ENCODE peak calls at places on chromosomes 7 and 10, in six cellular contexts. I, N, Y, B, F and P are unnamed samples. For H3K36me3, the result is how much of the 10 kb centered on the place peaks cover.

GRCh38 chr7:76303057-76303828 is 770 bp downstream of the HSPB1 start:
- DNase-seq in I (peak), N (peak), Y (peak), B (peak), F (peak), P (peak)

GRCh38 chr7:29563590-29564454 is at the start of gene PRR15:
- DNase-seq in I (peak), N (peak), Y (peak), B (peak), F (peak), P (no peak)

GRCh38 chr7:119761776-119762175 is 511.2 kb upstream of the KCND2 start:
- DNase-seq in I (no peak), N (no peak), Y (no peak), B (no peak), F (no peak), P (no peak)

GRCh38 chr7:16801579-16801978 is 3.2 kb downstream of the AGR2 start:
- DNase-seq in I (no peak), N (no peak), Y (no peak), B (no peak), F (no peak), P (no peak)

GRCh38 chr10:63236113-63236935 is 103.2 kb downstream of the NRBF2 start:
- DNase-seq in I (no peak), N (no peak), Y (no peak), B (peak), F (peak), P (no peak)

GRCh38 chr7:10889266-10889898 is 84.3 kb upstream of the PHF14 start:
- DNase-seq in I (peak), N (no peak), Y (peak), B (peak), F (peak), P (peak)

GRCh38 chr7:36044096-36044892 is 108.8 kb upstream of the EEPD1 start:
- DNase-seq in I (no peak), N (no peak), Y (no peak), B (no peak), F (peak), P (no peak)

GRCh38 chr7:41688012-41688625 is 14.8 kb downstream of the INHBA start:
- DNase-seq in I (no peak), N (no peak), Y (no peak), B (no peak), F (no peak), P (no peak)

GRCh38 chr7:97116308-97116707 is 1.2 kb upstream of the SDHAF3 start:
- DNase-seq in I (no peak), N (no peak), Y (peak), B (peak), F (no peak), P (no peak)

GRCh38 chr7:5077740-5078139 is 32.1 kb downstream of the RBAK start:
- DNase-seq in I (no peak), N (no peak), Y (no peak), B (peak), F (peak), P (no peak)

GRCh38 chr7:156473476-156474240 is 166.9 kb upstream of the RNF32 start:
- DNase-seq in I (peak), N (peak), Y (no peak), B (peak), F (peak), P (no peak)

GRCh38 chr10:61888744-61889143 is 12.8 kb upstream of the ARID5B start:
- DNase-seq in I (no peak), N (no peak), Y (no peak), B (no peak), F (no peak), P (no peak)

GRCh38 chr10:10870523-10871241 is 147.0 kb upstream of the CELF2 start:
- DNase-seq in I (no peak), N (no peak), Y (no peak), B (peak), F (no peak), P (no peak)

DNA sequence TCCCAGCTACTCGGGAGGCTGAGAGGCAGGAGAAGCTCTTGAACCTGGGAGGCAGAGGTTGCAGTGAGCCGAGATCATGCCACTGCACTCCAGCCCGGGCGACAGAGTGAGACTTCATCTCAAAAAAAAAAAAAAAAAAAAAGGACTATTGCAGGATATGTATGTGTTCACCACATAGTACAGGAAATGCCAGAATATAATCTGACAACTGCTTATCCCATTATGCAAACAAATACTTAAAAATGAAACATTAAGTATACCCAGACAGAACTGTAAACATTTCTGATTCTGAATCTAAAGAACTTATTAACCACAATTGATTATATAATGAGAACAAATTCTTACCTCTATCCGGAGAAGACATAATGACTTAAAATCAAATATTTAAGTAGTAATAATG is 18.7 kb downstream of the DKK1 start:
- DNase-seq in I (no peak), N (no peak), Y (no peak), B (peak), F (peak), P (no peak)
- H3K36me3 ChIP-seq in I (under half), N (under half), Y (under half), B (under half), F (under half), P (under half)

GRCh38 chr10:99233680-99234018 is 2.0 kb downstream of the HPSE2 start:
- DNase-seq in I (no peak), N (no peak), Y (no peak), B (no peak), F (no peak), P (no peak)
- H3K4me3 ChIP-seq in I (no peak), N (no peak), Y (peak), B (peak), F (no peak), P (no peak)

DNA sequence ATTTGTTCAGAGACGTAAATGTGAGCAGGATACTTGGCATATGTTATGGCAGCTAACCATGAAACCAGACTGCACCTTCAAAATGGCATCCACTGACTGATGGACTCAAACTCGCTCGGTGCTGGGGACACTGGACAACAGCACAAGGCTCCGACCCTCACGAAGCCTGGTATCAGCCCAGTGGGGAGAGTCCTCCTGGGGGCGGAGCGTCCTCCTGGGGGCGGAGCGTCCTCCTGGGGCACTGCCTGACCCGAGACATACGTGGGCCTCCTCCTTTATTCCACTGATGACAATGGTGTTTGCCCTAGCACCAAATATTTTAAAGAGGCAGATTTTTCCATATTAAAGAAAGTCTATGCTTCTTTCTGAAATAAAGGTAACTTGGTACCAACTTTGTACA is 39.5 kb downstream of the ESYT2 start:
- DNase-seq in I (no peak), N (no peak), Y (no peak), B (no peak), F (no peak), P (no peak)
- H3K36me3 ChIP-seq in I (under half), N (under half), Y (half or more), B (under half), F (under half), P (under half)

GRCh38 chr10:76488602-76489001 is 1057.2 kb downstream of the LRMDA start:
- DNase-seq in I (no peak), N (no peak), Y (no peak), B (no peak), F (no peak), P (no peak)

GRCh38 chr10:76491216-76491615 is 1059.8 kb downstream of the LRMDA start:
- DNase-seq in I (no peak), N (no peak), Y (no peak), B (no peak), F (peak), P (no peak)

GRCh38 chr10:76487582-76487981 is 1056.2 kb downstream of the LRMDA start:
- DNase-seq in I (no peak), N (no peak), Y (no peak), B (no peak), F (no peak), P (no peak)

GRCh38 chr10:76492678-76493472 is 1061.5 kb downstream of the LRMDA start:
- DNase-seq in I (no peak), N (no peak), Y (no peak), B (no peak), F (no peak), P (no peak)

DNA sequence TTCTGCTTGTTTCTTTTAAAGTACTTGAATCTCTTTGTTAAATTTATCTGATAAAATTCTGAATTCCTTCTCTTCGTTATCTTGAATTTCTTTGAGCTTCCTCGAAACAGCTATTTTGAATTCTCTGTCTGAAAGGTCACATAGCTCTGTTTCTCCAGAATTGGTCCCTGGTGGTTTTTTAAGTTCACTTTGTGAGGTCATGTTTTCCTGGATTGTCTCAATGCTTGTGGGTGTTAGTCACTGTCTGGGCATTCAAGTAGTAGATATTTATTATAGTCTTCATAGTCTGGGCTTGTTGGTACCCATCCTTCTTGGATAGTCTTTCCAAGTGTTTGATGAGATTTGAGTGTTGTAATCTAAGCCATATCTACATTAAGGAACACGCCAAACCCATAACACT is 1060.6 kb downstream of the LRMDA start:
- DNase-seq in I (no peak), N (no peak), Y (no peak), B (no peak), F (peak), P (no peak)
- H3K4me3 ChIP-seq in I (no peak), N (no peak), Y (no peak), B (no peak), F (no peak), P (no peak)

GRCh38 chr10:5720182-5720581 is 35.5 kb downstream of the TASOR2 start:
- DNase-seq in I (no peak), N (no peak), Y (no peak), B (no peak), F (no peak), P (no peak)

GRCh38 chr10:5723692-5724091 is 39.1 kb downstream of the TASOR2 start:
- DNase-seq in I (no peak), N (no peak), Y (no peak), B (no peak), F (no peak), P (no peak)
- H3K36me3 ChIP-seq in I (under half), N (under half), Y (half or more), B (under half), F (under half), P (under half)